ENCODE peak calls at places on chromosome 1, in seven cellular contexts. V is mammary epithelial cell; M is CD8-positive, alpha-beta T cell; K is substantia nigra; P is right lobe of liver; Y is CD4-positive, alpha-beta T cell; E is cardiac muscle cell. F is an unnamed sample.

GRCh38 chr1:25695991-25696330 is 79.4 kb downstream of the MAN1C1 start:
- DNase-seq in V (peak), P (no peak), E (no peak), Y (no peak), M (no peak), K (no peak), F (no peak)

GRCh38 chr1:117110774-117111173 is 10.8 kb downstream of the TRIM45 start:
- DNase-seq in Y (no peak), E (no peak), P (no peak), M (no peak), V (peak), K (no peak), F (no peak)

GRCh38 chr1:54312874-54313316 is 93.3 kb downstream of the SSBP3 start:
- DNase-seq in P (no peak), V (peak), K (no peak), Y (no peak), E (no peak), M (no peak), F (no peak)

GRCh38 chr1:183810172-183810571 is 5.3 kb downstream of the RGL1 start:
- DNase-seq in Y (no peak), K (no peak), V (no peak), E (no peak), P (no peak), M (no peak), F (no peak)

GRCh38 chr1:207628776-207629175 is 16.2 kb upstream of the CR1L start:
- DNase-seq in P (no peak), V (no peak), Y (no peak), M (no peak), E (no peak), K (no peak), F (no peak)

GRCh38 chr1:193408782-193409293 is 222.4 kb upstream of the B3GALT2 start:
- DNase-seq in M (no peak), Y (no peak), E (peak), V (peak), P (no peak), K (no peak), F (no peak)

GRCh38 chr1:176167210-176167609 is 39.9 kb downstream of the COP1 start:
- DNase-seq in M (no peak), Y (no peak), V (no peak), E (no peak), P (no peak), K (no peak), F (no peak)

GRCh38 chr1:230171337-230172015 is 104.4 kb downstream of the GALNT2 start:
- DNase-seq in M (no peak), V (no peak), P (no peak), E (no peak), Y (no peak), K (no peak), F (no peak)

GRCh38 chr1:14583788-14584187 is 14.7 kb upstream of the KAZN start:
- DNase-seq in K (no peak), M (no peak), V (no peak), P (no peak), Y (no peak), E (no peak), F (no peak)

GRCh38 chr1:52632732-52633290 is at the start of gene SHISAL2A:
- DNase-seq in Y (peak), V (no peak), K (no peak), E (peak), P (peak), M (peak), F (no peak)

GRCh38 chr1:19735419-19736127 is 64.1 kb downstream of the TMCO4 start:
- DNase-seq in P (peak), V (peak), Y (no peak), M (no peak), K (no peak), E (no peak), F (no peak)

GRCh38 chr1:91583326-91583755 is 82.7 kb downstream of the CDC7 start:
- DNase-seq in E (no peak), P (no peak), K (no peak), Y (no peak), V (peak), M (no peak), F (no peak)

GRCh38 chr1:226001852-226002666 is 2.9 kb upstream of the SDE2 start:
- DNase-seq in V (no peak), P (peak), Y (peak), K (peak), M (peak), E (peak), F (no peak)

GRCh38 chr1:228410671-228411070 is 4.0 kb upstream of the TRIM11 start:
- DNase-seq in Y (no peak), E (no peak), K (no peak), P (no peak), M (no peak), V (no peak), F (no peak)

GRCh38 chr1:165416876-165417275 is 28.1 kb downstream of the RXRG start:
- DNase-seq in V (no peak), Y (no peak), K (no peak), M (no peak), E (peak), P (no peak), F (no peak)

GRCh38 chr1:177514207-177514606 is 343.4 kb downstream of the BRINP2 start:
- DNase-seq in M (no peak), V (no peak), P (no peak), K (no peak), E (no peak), Y (no peak), F (no peak)

GRCh38 chr1:177505905-177506590 is 335.3 kb downstream of the BRINP2 start:
- DNase-seq in V (peak), P (no peak), M (no peak), K (no peak), Y (no peak), E (no peak), F (no peak)

DNA sequence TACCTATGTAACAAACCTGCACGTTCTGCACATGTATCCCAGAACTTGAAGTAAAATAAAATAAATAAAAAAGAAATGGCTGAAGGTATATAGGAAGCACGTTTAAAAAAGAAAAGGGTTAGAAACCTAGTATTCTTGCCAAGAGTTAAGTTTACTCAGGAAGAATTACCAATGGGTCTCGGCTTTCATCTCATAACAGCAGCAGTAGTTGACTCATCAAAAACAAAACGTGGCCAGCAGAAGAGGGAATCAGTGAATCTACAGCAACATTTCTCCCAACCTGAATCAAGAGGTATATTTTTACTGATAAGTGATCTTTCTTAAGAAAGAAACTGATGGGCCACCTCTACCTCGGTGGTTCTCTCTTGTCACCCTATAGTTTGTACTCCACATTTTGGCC is 340.3 kb downstream of the BRINP2 start:
- DNase-seq in Y (no peak), M (no peak), V (peak), K (no peak), P (no peak), E (no peak), F (no peak)
- H3K27ac ChIP-seq in Y (no peak), M (no peak), V (no peak), K (no peak), P (no peak), E (no peak), F (no peak)

GRCh38 chr1:28258628-28259251 is 578 bp upstream of the SESN2 start:
- DNase-seq in E (no peak), K (no peak), M (no peak), P (no peak), Y (no peak), V (peak), F (no peak)
- H3K27ac ChIP-seq in E (peak), K (no peak), M (no peak), P (peak), Y (no peak), V (peak), F (no peak)

DNA sequence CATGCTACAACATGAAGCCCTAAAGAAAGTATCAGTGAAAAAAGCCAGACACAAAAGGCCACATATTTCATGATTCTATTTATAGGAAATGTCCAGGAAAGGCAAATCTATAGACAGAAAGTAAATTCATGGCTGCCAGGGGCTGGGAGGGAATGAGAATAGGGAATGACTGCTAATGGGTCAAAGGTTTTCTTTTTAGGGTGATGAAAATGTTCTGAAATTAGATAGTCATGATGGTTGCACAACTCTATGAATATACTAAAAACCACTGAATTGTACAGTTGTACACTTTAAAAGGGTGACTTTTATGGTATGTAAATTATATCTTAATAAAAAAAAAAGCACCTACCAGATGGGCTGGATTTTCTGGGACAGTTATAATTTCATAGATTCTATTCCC is 114.8 kb downstream of the CNIH3 start:
- DNase-seq in M (no peak), K (no peak), Y (no peak), P (no peak), V (no peak), E (no peak), F (no peak)
- H3K27ac ChIP-seq in M (no peak), K (no peak), Y (no peak), P (peak), V (no peak), E (no peak), F (no peak)

GRCh38 chr1:161008857-161009554 is 11.9 kb downstream of the F11R start:
- DNase-seq in E (peak), P (no peak), Y (no peak), V (no peak), M (no peak), K (no peak), F (no peak)

GRCh38 chr1:161013591-161014513 is 7.1 kb downstream of the F11R start:
- DNase-seq in M (peak), P (peak), E (no peak), V (peak), Y (peak), K (no peak), F (no peak)

GRCh38 chr1:161009602-161010211 is 11.2 kb downstream of the F11R start:
- DNase-seq in V (no peak), Y (no peak), E (no peak), M (no peak), K (no peak), P (no peak), F (no peak)

GRCh38 chr1:161013104-161013590 is 7.8 kb downstream of the F11R start:
- DNase-seq in V (peak), K (no peak), P (no peak), M (no peak), E (no peak), Y (no peak), F (no peak)

GRCh38 chr1:161012420-161012819 is 8.5 kb downstream of the F11R start:
- DNase-seq in M (no peak), P (no peak), V (no peak), E (no peak), Y (no peak), K (no peak), F (no peak)
- H3K27ac ChIP-seq in M (no peak), P (peak), V (no peak), E (peak), Y (peak), K (no peak), F (no peak)